ENCODE peak calls at places on chromosomes 16 and 17, in ten cellular contexts. Z is GM06990, I is nephron progenitor cell, C is prostate gland, H is Calu3, Y is cardiac fibroblast, J is choroid plexus epithelial cell, D is osteoblast, R is stomach, B is dorsolateral prefrontal cortex. M is an unnamed sample.
A peak's percentile ranks its signal among the peaks of the same experiment; 100 is the strongest.

GRCh38 chr16:50740747-50741146 is 1.1 kb upstream of the CYLD start:
- DNase-seq in Z (no peak), D (peak; percentile 71), H (no peak), C (no peak), B (no peak), J (no peak), I (no peak), Y (no peak), R (no peak), M (no peak)

GRCh38 chr17:83007504-83008475 is 71.6 kb upstream of the METRNL start:
- DNase-seq in D (peak; percentile 83), B (no peak), Z (no peak), H (no peak), C (no peak), I (no peak), R (no peak), Y (no peak), J (no peak), M (no peak)

GRCh38 chr17:79461041-79461440 is 149.8 kb downstream of the RBFOX3 start:
- DNase-seq in H (no peak), Y (no peak), D (no peak), Z (no peak), R (no peak), J (peak; percentile 3), B (no peak), C (no peak), I (no peak), M (no peak)

GRCh38 chr17:3935140-3935542 is 18.9 kb upstream of the P2RX1 start:
- DNase-seq in H (peak; percentile 73), Z (peak; percentile 45), I (peak; percentile 66), J (peak; percentile 86), Y (peak; percentile 85), B (no peak), D (peak; percentile 94), C (peak; percentile 81), R (peak; percentile 87), M (peak; percentile 80)

GRCh38 chr16:84434800-84435199 is 66.5 kb downstream of the ATP2C2 start:
- DNase-seq in D (no peak), Z (no peak), R (no peak), C (no peak), I (no peak), Y (no peak), B (no peak), H (no peak), J (no peak), M (no peak)

GRCh38 chr17:71983828-71984227 is 137.0 kb upstream of the SOX9 start:
- DNase-seq in I (no peak), Y (no peak), C (no peak), R (no peak), D (no peak), Z (no peak), H (no peak), J (no peak), B (no peak), M (no peak)

GRCh38 chr17:73065376-73065775 is 27.1 kb downstream of the SLC39A11 start:
- DNase-seq in Z (no peak), Y (no peak), I (no peak), C (no peak), J (no peak), H (no peak), B (no peak), D (no peak), R (no peak), M (no peak)

GRCh38 chr17:78378225-78379133 is at the start of gene PGS1:
- DNase-seq in J (peak; percentile 75), Z (peak; percentile 86), B (peak; percentile 61), C (peak; percentile 65), D (peak; percentile 89), I (peak; percentile 76), Y (peak; percentile 80), H (peak; percentile 83), R (peak; percentile 83), M (peak; percentile 90)

DNA sequence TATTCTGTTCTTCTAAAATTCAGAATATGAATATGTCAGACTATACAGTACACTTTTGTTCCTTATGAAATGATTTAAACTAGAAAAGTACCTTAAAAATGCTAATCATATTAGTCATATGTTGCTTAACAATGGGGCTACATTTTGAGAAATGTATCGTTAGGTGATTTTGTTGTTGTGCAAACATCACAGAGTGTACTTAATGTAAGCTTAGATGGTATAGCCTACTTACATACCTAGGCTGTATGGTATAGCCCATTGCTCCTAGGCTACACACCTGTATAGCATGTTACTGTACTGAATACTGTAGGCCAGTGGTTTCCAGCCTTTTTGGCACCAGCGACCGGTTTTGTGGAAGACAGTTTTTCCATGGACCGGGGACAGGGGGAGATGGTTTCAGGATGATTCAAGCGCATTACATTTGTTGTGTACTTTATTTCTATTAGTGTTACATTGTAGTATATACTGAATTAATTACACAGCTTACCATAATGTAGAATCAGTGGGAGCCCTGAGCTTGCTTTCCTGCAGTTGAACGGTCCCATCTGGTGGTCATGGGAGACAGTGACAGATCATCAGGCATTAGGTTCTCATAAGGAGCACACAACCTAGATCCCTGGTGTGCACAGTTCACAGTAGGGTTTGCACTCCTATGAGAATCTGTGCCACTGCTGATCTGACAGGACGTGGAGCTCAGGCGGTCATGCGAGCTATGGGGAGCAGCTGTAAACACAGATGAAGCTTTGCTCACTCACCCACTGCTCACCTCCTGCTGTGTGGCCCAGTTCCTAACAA is 35.0 kb upstream of the MRC2 start:
- DNase-seq in H (no peak), J (peak; percentile 83), R (no peak), Y (no peak), B (no peak), D (no peak), I (no peak), Z (no peak), C (no peak), M (no peak)
- TF ChIP-seq CTCF in H (no peak), J (peak; percentile 41), R (no peak), Y (peak; percentile 16), B (no peak), D (peak; percentile 21), I (no peak), Z (no peak), C (no peak), M (no peak)

GRCh38 chr16:52439171-52439701 is 107.7 kb downstream of the TOX3 start:
- DNase-seq in I (no peak), Z (no peak), B (no peak), H (no peak), J (no peak), R (no peak), C (no peak), D (no peak), Y (no peak), M (no peak)

GRCh38 chr16:52434224-52434623 is 112.7 kb downstream of the TOX3 start:
- DNase-seq in C (no peak), Y (no peak), J (no peak), B (no peak), I (no peak), R (no peak), Z (no peak), D (no peak), H (no peak), M (no peak)

GRCh38 chr16:52439750-52440149 is 107.2 kb downstream of the TOX3 start:
- DNase-seq in R (no peak), I (no peak), D (no peak), B (no peak), H (no peak), C (no peak), Z (no peak), J (no peak), Y (no peak), M (no peak)

GRCh38 chr16:52436646-52437645 is 110.0 kb downstream of the TOX3 start:
- DNase-seq in R (no peak), B (no peak), D (no peak), Y (no peak), H (no peak), I (no peak), C (no peak), Z (no peak), J (no peak), M (no peak)

GRCh38 chr16:52435573-52435972 is 111.4 kb downstream of the TOX3 start:
- DNase-seq in H (no peak), B (no peak), R (no peak), J (no peak), C (no peak), Z (no peak), D (no peak), Y (no peak), I (no peak), M (no peak)
- TF ChIP-seq CTCF in H (no peak), B (no peak), R (no peak), J (no peak), C (no peak), Z (no peak), D (no peak), Y (no peak), I (no peak), M (no peak)

GRCh38 chr16:13337482-13337881 is 436.1 kb downstream of the SHISA9 start:
- DNase-seq in C (no peak), H (no peak), Y (no peak), Z (no peak), J (no peak), B (no peak), D (no peak), R (no peak), I (no peak), M (no peak)

GRCh38 chr16:13333336-13333735 is 431.9 kb downstream of the SHISA9 start:
- DNase-seq in Y (no peak), C (no peak), B (no peak), Z (no peak), J (no peak), H (no peak), D (no peak), I (no peak), R (no peak), M (no peak)

GRCh38 chr16:13342675-13343074 is 441.3 kb downstream of the SHISA9 start:
- DNase-seq in C (no peak), J (no peak), I (no peak), R (no peak), D (no peak), Y (no peak), Z (no peak), H (no peak), B (no peak), M (no peak)

GRCh38 chr16:13335894-13336293 is 434.5 kb downstream of the SHISA9 start:
- DNase-seq in I (no peak), H (no peak), R (no peak), Y (no peak), D (no peak), B (no peak), J (no peak), Z (no peak), C (no peak), M (no peak)

DNA sequence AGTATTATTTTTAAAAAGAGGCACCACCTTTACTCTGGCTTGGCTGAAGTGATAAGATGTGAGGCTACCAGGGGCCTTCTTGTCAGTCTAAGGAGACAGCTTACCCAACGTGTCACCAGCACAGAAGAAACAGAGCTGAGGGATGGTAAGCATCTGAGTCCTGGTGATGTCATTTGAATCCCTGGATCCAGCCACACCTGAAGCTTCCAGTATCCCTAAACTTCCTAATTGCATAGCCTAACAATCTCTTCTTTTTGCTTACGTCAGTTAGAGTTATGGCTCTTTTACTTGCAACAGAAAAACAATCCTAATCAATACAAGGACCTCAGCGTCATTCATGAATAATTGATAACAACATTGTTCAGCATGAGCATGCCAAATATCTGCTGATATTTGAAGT is 436.6 kb downstream of the SHISA9 start:
- DNase-seq in R (no peak), J (no peak), B (no peak), D (no peak), I (no peak), Y (no peak), H (no peak), C (no peak), Z (no peak), M (no peak)
- TF ChIP-seq CTCF in R (no peak), J (no peak), B (no peak), D (no peak), I (no peak), Y (no peak), H (no peak), C (no peak), Z (no peak), M (no peak)

GRCh38 chr17:43170140-43170765 is 761 bp upstream of the NBR1 start:
- DNase-seq in H (peak; percentile 96), Y (peak; percentile 97), B (peak; percentile 88), J (peak; percentile 98), R (peak; percentile 91), C (peak; percentile 94), D (peak; percentile 98), I (peak; percentile 71), Z (peak; percentile 82), M (peak; percentile 96)

GRCh38 chr17:43175213-43176118 is 4.5 kb downstream of the NBR1 start:
- DNase-seq in B (no peak), Z (no peak), I (no peak), D (peak; percentile 79), H (no peak), R (no peak), J (peak; percentile 78), Y (peak; percentile 69), C (no peak), M (no peak)

GRCh38 chr17:43171761-43172487 is 910 bp downstream of the NBR1 start:
- DNase-seq in C (peak; percentile 48), H (peak; percentile 73), Z (peak; percentile 20), D (peak; percentile 72), Y (peak; percentile 95), B (no peak), J (peak; percentile 94), R (no peak), I (no peak), M (no peak)

GRCh38 chr17:43169561-43170139 is 1.4 kb upstream of the NBR1 start:
- DNase-seq in Y (peak; percentile 37), Z (no peak), D (peak; percentile 82), R (peak; percentile 66), J (peak; percentile 42), H (peak; percentile 22), I (peak; percentile 35), C (peak; percentile 54), B (no peak), M (peak; percentile 47)

DNA sequence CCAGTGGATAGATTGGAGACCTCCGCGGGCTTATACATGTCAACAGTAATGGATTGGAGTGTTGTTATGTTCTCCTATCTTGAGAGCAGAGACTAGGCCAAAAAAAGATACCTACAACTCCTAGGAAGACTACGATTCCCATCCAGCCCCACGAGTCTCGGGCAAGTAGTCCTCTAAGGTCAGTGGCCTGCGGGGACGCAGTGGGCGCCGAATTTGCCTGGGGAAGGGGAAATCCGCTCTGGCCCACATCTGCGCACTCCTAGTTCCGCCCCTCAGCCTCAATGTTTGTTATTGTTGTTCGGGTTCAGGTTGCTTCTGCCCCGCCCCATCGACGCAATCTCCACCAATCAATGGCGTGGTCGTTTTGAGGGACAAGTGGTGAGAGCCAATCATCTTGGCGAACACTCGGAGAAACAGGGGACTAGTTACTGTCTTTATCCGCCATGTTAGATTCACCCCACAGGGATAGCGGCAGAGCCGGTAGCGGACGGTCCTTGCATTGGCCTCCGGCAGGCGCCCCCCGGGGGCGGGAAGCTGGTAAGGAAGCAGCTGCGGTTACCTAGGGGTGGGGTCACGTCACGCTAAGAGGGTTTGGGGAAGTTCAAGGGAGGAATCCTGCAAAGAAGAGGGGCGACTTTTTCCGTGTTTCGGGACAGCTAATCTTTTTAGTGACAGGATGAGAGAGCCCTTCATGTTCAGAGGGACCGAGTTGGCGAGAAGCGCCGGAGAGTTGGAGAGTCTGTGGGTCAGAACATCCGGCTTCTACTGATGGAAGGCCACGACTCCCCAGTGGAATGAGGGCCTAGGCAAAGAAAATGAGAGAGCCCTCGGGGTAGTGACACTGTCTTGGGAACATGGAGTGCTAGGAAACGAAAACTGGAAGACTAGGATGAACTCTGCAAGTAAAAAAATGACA is at the start of gene NBR1:
- DNase-seq in R (peak; percentile 97), B (peak; percentile 98), Z (peak; percentile 93), H (peak; percentile 97), J (peak; percentile 99), Y (peak; percentile 99), C (peak; percentile 98), I (peak; percentile 92), D (peak; percentile 89), M (peak; percentile 96)
- TF ChIP-seq CTCF in R (no peak), B (no peak), Z (peak; percentile 41), H (no peak), J (peak; percentile 28), Y (no peak), C (no peak), I (no peak), D (no peak), M (peak; percentile 43)